ENCODE peak calls at places on chromosomes 13 and 19, in four cellular contexts. X, V, L and E are unnamed samples.

GRCh38 chr13:113113846-113114271 is 8.3 kb downstream of the F7 start:
- DNase-seq in X (no peak), V (no peak), L (no peak), E (no peak)

GRCh38 chr19:5131866-5132561 is 163.1 kb downstream of the KDM4B start:
- DNase-seq in X (no peak), V (peak; percentile 80), L (peak; percentile 82), E (no peak)

GRCh38 chr13:27012482-27013197 is 159.0 kb downstream of the USP12 start:
- DNase-seq in V (no peak), L (no peak), X (no peak), E (no peak)

GRCh38 chr13:112670118-112670517 is 19.7 kb upstream of the ATP11A start:
- DNase-seq in L (no peak), X (no peak), V (no peak), E (no peak)

GRCh38 chr19:34579281-34580054 is 97.5 kb downstream of the SCGB2B2 start:
- DNase-seq in X (no peak), L (no peak), V (no peak), E (no peak)

GRCh38 chr13:91058066-91058465 is 289.4 kb upstream of the MIR17HG start:
- DNase-seq in L (no peak), V (no peak), X (no peak), E (no peak)

GRCh38 chr13:31090921-31091624 is 70.6 kb downstream of the HSPH1 start:
- DNase-seq in X (no peak), V (no peak), L (peak; percentile 43), E (no peak)

GRCh38 chr13:100803091-100803490 is 128.5 kb upstream of the TMTC4 start:
- DNase-seq in V (no peak), L (no peak), X (no peak), E (no peak)

GRCh38 chr13:29909975-29910674 is 59.7 kb upstream of the UBL3 start:
- DNase-seq in X (no peak), V (no peak), L (no peak), E (no peak)

GRCh38 chr13:41061914-41062837 is 867 bp downstream of the WBP4 start:
- DNase-seq in L (no peak), X (peak; percentile 36), V (no peak), E (no peak)

GRCh38 chr13:109698779-109699178 is 87.6 kb downstream of the IRS2 start:
- DNase-seq in X (no peak), L (no peak), V (no peak), E (no peak)

GRCh38 chr13:106963151-106963550 is 395.2 kb upstream of the ARGLU1 start:
- DNase-seq in X (no peak), V (no peak), L (no peak), E (no peak)

GRCh38 chr13:106958690-106959089 is 390.8 kb upstream of the ARGLU1 start:
- DNase-seq in X (no peak), V (no peak), L (no peak), E (no peak)

GRCh38 chr13:106961219-106961618 is 393.3 kb upstream of the ARGLU1 start:
- DNase-seq in L (no peak), X (no peak), V (no peak), E (no peak)
- TF ChIP-seq CTCF in L (no peak), X (no peak), V (no peak), E (no peak)

GRCh38 chr13:98405690-98406344 is 171.1 kb downstream of the STK24 start:
- DNase-seq in L (no peak), V (no peak), X (no peak), E (no peak)

GRCh38 chr13:98405107-98405571 is 171.8 kb downstream of the STK24 start:
- DNase-seq in X (no peak), V (no peak), L (no peak), E (no peak)

GRCh38 chr13:98401936-98402335 is 175.0 kb downstream of the STK24 start:
- DNase-seq in X (no peak), L (no peak), V (no peak), E (no peak)

GRCh38 chr13:98399756-98400155 is 177.2 kb downstream of the STK24 start:
- DNase-seq in X (no peak), V (no peak), L (no peak), E (no peak)

DNA sequence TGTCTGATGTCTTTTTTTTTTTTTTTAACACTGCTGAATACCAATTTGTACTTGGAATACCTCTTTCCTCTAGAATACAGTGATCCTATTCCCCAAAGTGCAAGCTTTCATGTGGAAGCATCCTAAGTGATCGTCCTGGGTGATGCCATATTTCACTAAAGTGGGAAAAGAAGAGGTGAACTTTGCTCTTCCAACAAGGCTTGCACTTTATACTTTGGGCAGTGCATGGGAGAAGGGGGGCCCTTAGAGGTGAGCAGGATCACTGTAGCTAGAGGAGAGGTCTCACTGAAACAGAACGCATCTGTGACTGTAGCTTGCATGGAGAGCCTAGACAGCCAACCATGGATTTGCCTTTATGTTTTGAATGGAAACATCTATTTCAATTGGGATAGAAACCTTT is 173.8 kb downstream of the STK24 start:
- DNase-seq in L (no peak), V (no peak), X (no peak), E (no peak)
- TF ChIP-seq CTCF in L (no peak), V (no peak), X (no peak), E (no peak)

DNA sequence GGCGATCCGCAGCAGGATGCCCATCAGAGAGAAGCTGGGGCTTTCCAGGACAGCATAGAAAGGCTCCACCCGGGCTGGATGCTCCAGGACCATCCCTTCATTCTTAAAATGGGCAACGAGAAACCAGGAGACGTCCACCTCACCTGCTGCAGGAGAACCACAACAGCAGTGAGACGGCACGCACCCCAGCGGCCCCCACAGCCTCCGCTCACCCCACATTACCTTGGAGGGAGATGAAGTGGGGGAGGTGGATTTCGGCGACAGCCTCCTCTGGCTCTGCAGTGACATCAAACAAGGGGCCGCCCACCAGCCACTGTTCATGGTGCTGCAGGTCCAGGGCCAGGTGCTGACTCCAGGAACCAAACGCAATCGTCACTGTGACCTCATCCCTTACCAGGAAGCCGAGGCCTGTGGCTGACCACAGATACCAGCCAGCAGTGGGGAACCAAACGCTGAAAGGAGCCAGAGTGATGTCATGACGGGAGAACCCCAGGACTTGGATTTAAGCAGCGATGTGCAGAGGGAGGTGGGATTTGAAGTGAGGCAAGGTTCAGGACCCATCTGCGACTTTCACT is 25.1 kb downstream of the CARD8 start:
- DNase-seq in V (peak; percentile 41), X (no peak), L (peak; percentile 37), E (no peak)
- TF ChIP-seq CTCF in V (no peak), X (no peak), L (no peak), E (no peak)

GRCh38 chr19:11986754-11987153 is 21.9 kb downstream of the ZNF763 start:
- DNase-seq in V (no peak), X (no peak), L (no peak), E (no peak)

GRCh38 chr19:11984986-11985385 is 20.1 kb downstream of the ZNF763 start:
- DNase-seq in L (peak; percentile 23), V (no peak), X (no peak), E (no peak)

GRCh38 chr19:11987405-11988231 is 22.8 kb downstream of the ZNF763 start:
- DNase-seq in X (no peak), V (peak; percentile 94), L (peak; percentile 94), E (peak; percentile 95)

GRCh38 chr19:11989112-11989456 is 24.2 kb downstream of the ZNF763 start:
- DNase-seq in L (no peak), V (no peak), X (no peak), E (no peak)
- TF ChIP-seq CTCF in L (no peak), V (no peak), X (no peak), E (no peak)